ENCODE peak calls at places on chromosome 3, in nine cellular contexts. U is Peyer's patch, M is endothelial cell of umbilical vein, Q is ovary, K is PC-3, E is lung, Y is astrocyte, V is AG04450, C is foreskin fibroblast. N is an unnamed sample.

GRCh38 chr3:64728428-64728827 is 40.6 kb upstream of the ADAMTS9 start:
- DNase-seq in U (no peak), M (no peak), Q (no peak), K (no peak), E (no peak), Y (no peak), V (no peak), C (no peak), N (no peak)

GRCh38 chr3:196627043-196627442 is 12.5 kb upstream of the NRROS start:
- DNase-seq in U (no peak), M (no peak), Q (no peak), K (peak), E (no peak), Y (no peak), V (no peak), C (no peak), N (no peak)

GRCh38 chr3:48129921-48130320 is 58.3 kb downstream of the CDC25A start:
- DNase-seq in U (no peak), M (no peak), Q (no peak), K (no peak), E (no peak), Y (peak), V (no peak), C (peak), N (no peak)

GRCh38 chr3:196189608-196190347 is 21.4 kb downstream of the ZDHHC19 start:
- DNase-seq in U (no peak), M (no peak), Q (no peak), K (no peak), E (no peak), Y (no peak), V (no peak), C (no peak), N (no peak)

GRCh38 chr3:124760601-124761000 is 30.3 kb downstream of the UMPS start:
- DNase-seq in U (no peak), M (no peak), Q (no peak), K (no peak), E (no peak), Y (peak), V (no peak), C (peak), N (no peak)

GRCh38 chr3:24683511-24684384 is 189.1 kb upstream of the THRB start:
- DNase-seq in U (no peak), M (peak), Q (no peak), K (peak), E (no peak), Y (peak), V (peak), C (peak), N (no peak)

GRCh38 chr3:63798873-63799272 is 20.2 kb upstream of the C3orf49 start:
- DNase-seq in U (no peak), M (no peak), Q (no peak), K (no peak), E (no peak), Y (no peak), V (no peak), C (no peak), N (no peak)

GRCh38 chr3:43094381-43094780 is 11.5 kb downstream of the POMGNT2 start:
- DNase-seq in U (no peak), M (no peak), Q (no peak), K (no peak), E (no peak), Y (no peak), V (no peak), C (no peak), N (no peak)

GRCh38 chr3:86792316-86792715 is 198.6 kb downstream of the VGLL3 start:
- DNase-seq in U (no peak), M (no peak), Q (no peak), K (peak), E (no peak), Y (peak), V (no peak), C (peak), N (no peak)

GRCh38 chr3:197186887-197187588 is 111.4 kb downstream of the DLG1 start:
- DNase-seq in U (no peak), M (peak), Q (no peak), K (peak), E (no peak), Y (peak), V (peak), C (peak), N (peak)

GRCh38 chr3:34260266-34260990 is 462.0 kb downstream of the PDCD6IP start:
- DNase-seq in U (no peak), M (peak), Q (no peak), K (peak), E (peak), Y (peak), V (peak), C (peak), N (peak)

GRCh38 chr3:97720417-97720816 is 44.1 kb upstream of the ARL6 start:
- DNase-seq in U (no peak), M (no peak), Q (no peak), K (peak), E (no peak), Y (no peak), V (no peak), C (peak), N (no peak)

GRCh38 chr3:53806182-53807116 is 39.8 kb downstream of the CHDH start:
- DNase-seq in U (peak), M (no peak), Q (no peak), K (peak), E (no peak), Y (peak), V (peak), C (peak), N (peak)

GRCh38 chr3:39657075-39657474 is 152.3 kb upstream of the MYRIP start:
- DNase-seq in U (no peak), M (no peak), Q (no peak), K (no peak), E (no peak), Y (no peak), V (no peak), C (no peak), N (no peak)

GRCh38 chr3:196287066-196287404 is 491 bp downstream of the PCYT1A start:
- DNase-seq in U (no peak), M (no peak), Q (peak), K (peak), E (peak), Y (peak), V (no peak), C (peak), N (no peak)

GRCh38 chr3:129486057-129487035 is 42.1 kb upstream of the RHO start:
- DNase-seq in U (no peak), M (no peak), Q (no peak), K (peak), E (no peak), Y (peak), V (peak), C (peak), N (no peak)

GRCh38 chr3:82137050-82137449 is 375.6 kb upstream of the GBE1 start:
- DNase-seq in U (no peak), M (no peak), Q (no peak), K (no peak), E (no peak), Y (no peak), V (no peak), C (no peak), N (no peak)

GRCh38 chr3:52730681-52731080 is 24.8 kb downstream of the SPCS1 start:
- DNase-seq in U (no peak), M (peak), Q (no peak), K (no peak), E (no peak), Y (no peak), V (no peak), C (no peak), N (no peak)

GRCh38 chr3:52221563-52222318 is 3.7 kb downstream of the TLR9 start:
- DNase-seq in U (no peak), M (no peak), Q (peak), K (no peak), E (no peak), Y (no peak), V (no peak), C (no peak), N (no peak)

GRCh38 chr3:64520334-64520733 is 167.5 kb downstream of the ADAMTS9 start:
- DNase-seq in U (no peak), M (no peak), Q (no peak), K (no peak), E (no peak), Y (no peak), V (no peak), C (no peak), N (no peak)

GRCh38 chr3:185270262-185270955 is 16.6 kb upstream of the EHHADH start:
- DNase-seq in U (no peak), M (peak), Q (no peak), K (peak), E (no peak), Y (no peak), V (no peak), C (peak), N (no peak)

GRCh38 chr3:178677961-178678360 is 141.7 kb downstream of the KCNMB2 start:
- DNase-seq in U (no peak), M (peak), Q (no peak), K (no peak), E (no peak), Y (no peak), V (no peak), C (no peak), N (no peak)

GRCh38 chr3:154616298-154616697 is 186.3 kb upstream of the GPR149 start:
- DNase-seq in U (no peak), M (no peak), Q (no peak), K (no peak), E (no peak), Y (no peak), V (no peak), C (no peak), N (no peak)

GRCh38 chr3:196641278-196642058 is 2.0 kb downstream of the NRROS start:
- DNase-seq in U (no peak), M (no peak), Q (no peak), K (no peak), E (no peak), Y (no peak), V (no peak), C (no peak), N (no peak)

GRCh38 chr3:169996063-169996462 is 29.5 kb downstream of the SEC62 start:
- DNase-seq in U (no peak), M (no peak), Q (no peak), K (no peak), E (no peak), Y (no peak), V (no peak), C (no peak), N (no peak)

GRCh38 chr3:136957751-136958288 is at the start of gene IL20RB:
- DNase-seq in U (no peak), M (no peak), Q (no peak), K (no peak), E (no peak), Y (no peak), V (no peak), C (peak), N (no peak)

GRCh38 chr3:109184726-109185125 is 48.2 kb downstream of the C3orf85 start:
- DNase-seq in U (no peak), M (no peak), Q (no peak), K (no peak), E (no peak), Y (no peak), V (no peak), C (no peak), N (no peak)

GRCh38 chr3:54760226-54760625 is 167.6 kb downstream of the LRTM1 start:
- DNase-seq in U (no peak), M (no peak), Q (no peak), K (no peak), E (no peak), Y (no peak), V (no peak), C (peak), N (no peak)

GRCh38 chr3:164458986-164459385 is 619.3 kb downstream of the SI start:
- DNase-seq in U (no peak), M (no peak), Q (no peak), K (peak), E (no peak), Y (peak), V (no peak), C (peak), N (no peak)

GRCh38 chr3:191328383-191328962 is 721 bp upstream of the CCDC50 start:
- DNase-seq in U (no peak), M (peak), Q (no peak), K (no peak), E (no peak), Y (peak), V (no peak), C (no peak), N (no peak)
- H3K4me3 ChIP-seq in U (peak), M (peak), Q (peak), K (peak), E (no peak), Y (peak), V (peak), C (peak), N (peak)

DNA sequence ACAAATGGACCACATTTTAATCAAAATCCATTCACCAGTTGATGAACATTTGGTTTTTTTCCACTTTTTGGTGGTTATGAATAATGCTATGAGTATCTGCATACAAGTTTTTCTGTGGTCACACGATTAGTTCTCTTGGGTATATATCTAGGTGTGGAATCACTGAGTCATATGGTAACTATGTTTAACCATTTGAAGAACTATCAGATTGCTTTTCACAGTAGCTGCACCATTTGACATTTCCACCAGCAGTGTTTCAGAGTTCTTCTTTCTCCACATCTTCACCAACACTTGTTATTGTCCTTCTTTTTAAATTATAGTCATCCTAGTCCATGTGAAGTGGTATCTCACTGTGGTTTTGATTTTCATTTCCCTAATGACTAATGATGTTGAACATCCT is 33.3 kb upstream of the ATG7 start:
- DNase-seq in U (no peak), M (peak), Q (no peak), K (peak), E (no peak), Y (peak), V (peak), C (peak), N (no peak)
- TF ChIP-seq CTCF in U (no peak), M (no peak), Q (no peak), K (no peak), E (no peak), Y (no peak), V (no peak), C (no peak), N (no peak)

DNA sequence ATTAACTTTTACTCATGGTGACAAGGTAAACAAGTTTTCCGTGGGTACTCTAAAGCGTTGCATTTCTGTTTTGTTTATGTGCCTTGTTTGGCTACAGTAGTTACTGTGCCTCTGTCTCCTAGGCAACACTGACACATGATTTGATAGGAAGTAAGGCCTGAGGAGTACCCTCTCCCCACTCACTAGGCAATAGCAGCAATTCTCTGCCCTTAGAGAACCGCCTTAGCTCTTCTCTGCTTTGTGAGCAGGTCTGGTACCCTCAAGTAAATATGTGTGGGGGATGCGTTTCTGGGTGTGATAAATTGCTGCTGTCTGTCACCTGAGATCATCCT is at the start of gene IL5RA:
- DNase-seq in U (no peak), M (no peak), Q (no peak), K (no peak), E (no peak), Y (no peak), V (no peak), C (no peak), N (no peak)
- H3K4me3 ChIP-seq in U (no peak), M (no peak), Q (no peak), K (no peak), E (no peak), Y (no peak), V (no peak), C (no peak), N (no peak)

GRCh38 chr3:110456438-110457138 is 615.0 kb upstream of the NECTIN3 start:
- DNase-seq in U (no peak), M (no peak), Q (no peak), K (no peak), E (no peak), Y (no peak), V (no peak), C (no peak), N (no peak)
- TF ChIP-seq CTCF in U (no peak), M (no peak), Q (no peak), K (peak), E (no peak), Y (no peak), V (no peak), C (no peak), N (peak)